ENCODE peak calls at places on chromosomes 13 and 19, in four cellular contexts. S is H54; J is stimulated activated CD4-positive, alpha-beta T cell treated with anti-CD3 and anti-CD28 coated beads, Interleukin-12 subunit alpha, Interleukin-12 subunit beta, amount 100 ng/mL, for 4 hours; H is CD4-positive, alpha-beta T cell. N is an unnamed sample.

GRCh38 chr13:109725297-109725696 is 61.1 kb downstream of the IRS2 start:
- DNase-seq in S (no peak), J (no peak), H (no peak), N (no peak)

GRCh38 chr13:57624565-57625435 is 6.7 kb upstream of the PCDH17 start:
- DNase-seq in S (peak), J (no peak), H (no peak), N (no peak)

GRCh38 chr13:83325454-83325853 is 556.8 kb downstream of the SLITRK1 start:
- DNase-seq in S (no peak), J (no peak), H (no peak), N (no peak)

GRCh38 chr19:40444181-40445005 is at the start of gene SERTAD3:
- DNase-seq in S (peak), J (peak), H (peak), N (peak)

GRCh38 chr19:33649919-33650305 is 28.2 kb downstream of the CHST8 start:
- DNase-seq in S (no peak), J (no peak), H (no peak), N (no peak)

GRCh38 chr13:110403315-110403714 is 96.2 kb downstream of the COL4A2 start:
- DNase-seq in S (no peak), J (no peak), H (no peak), N (no peak)

GRCh38 chr19:2552859-2553258 is 76.9 kb downstream of the GADD45B start:
- DNase-seq in S (peak), J (peak), H (no peak), N (no peak)

GRCh38 chr19:11963566-11964355 is 1.1 kb upstream of the ZNF763 start:
- DNase-seq in S (peak), J (peak), H (peak), N (peak)

GRCh38 chr13:21934309-21934708 is 263.4 kb downstream of the FGF9 start:
- DNase-seq in S (no peak), J (no peak), H (no peak), N (no peak)

GRCh38 chr13:20134732-20135131 is 26.1 kb downstream of the GJA3 start:
- DNase-seq in S (no peak), J (no peak), H (no peak), N (no peak)

GRCh38 chr19:36169084-36169760 is 17.0 kb upstream of the COX7A1 start:
- DNase-seq in S (no peak), J (no peak), H (no peak), N (no peak)

GRCh38 chr19:7789447-7789846 is 26.4 kb downstream of the CLEC4M start:
- DNase-seq in S (no peak), J (peak), H (peak), N (no peak)

GRCh38 chr13:27961227-27962085 is 7.7 kb downstream of the CDX2 start:
- DNase-seq in S (no peak), J (no peak), H (no peak), N (no peak)

GRCh38 chr19:4909172-4909896 is at the start of gene UHRF1:
- DNase-seq in S (peak), J (peak), H (peak), N (no peak)

GRCh38 chr13:69683921-69684663 is 423.5 kb upstream of the ATXN8OS start:
- DNase-seq in S (no peak), J (no peak), H (no peak), N (no peak)

GRCh38 chr13:44206429-44206828 is 167.2 kb upstream of the SERP2 start:
- DNase-seq in S (no peak), J (no peak), H (no peak), N (no peak)

GRCh38 chr13:25169951-25170553 is 2.0 kb downstream of the AMER2 start:
- DNase-seq in S (no peak), J (no peak), H (no peak), N (no peak)

GRCh38 chr13:93534181-93534700 is 307.6 kb downstream of the GPC6 start:
- DNase-seq in S (no peak), J (no peak), H (no peak), N (no peak)

GRCh38 chr19:1173160-1173844 is 766 bp downstream of the SBNO2 start:
- DNase-seq in S (no peak), J (no peak), H (no peak), N (peak)

GRCh38 chr13:35768126-35768525 is 291.6 kb upstream of the MAB21L1 start:
- DNase-seq in S (no peak), J (no peak), H (no peak), N (no peak)

GRCh38 chr19:1271528-1272422 is 2.6 kb downstream of the CIRBP start:
- DNase-seq in S (no peak), J (no peak), H (no peak), N (peak)

GRCh38 chr19:45079063-45079910 is at the start of gene GEMIN7:
- DNase-seq in S (peak), J (peak), H (peak), N (peak)

GRCh38 chr13:18996627-18997051 is 185.0 kb downstream of the TUBA3C start:
- DNase-seq in S (no peak), J (no peak), H (no peak), N (no peak)

GRCh38 chr13:48975101-48975925 is at the start of gene FNDC3A:
- DNase-seq in S (peak), J (no peak), H (peak), N (peak)

GRCh38 chr19:51294211-51294976 is 17.1 kb upstream of the IGLON5 start:
- DNase-seq in S (no peak), J (no peak), H (no peak), N (no peak)

GRCh38 chr19:30492581-30492980 is 120.4 kb downstream of the ZNF536 start:
- DNase-seq in S (no peak), J (no peak), H (no peak), N (no peak)

GRCh38 chr19:17775991-17776803 is 18.7 kb upstream of the B3GNT3 start:
- DNase-seq in S (no peak), J (no peak), H (no peak), N (no peak)

GRCh38 chr19:7427944-7428343 is 60.9 kb downstream of the PEX11G start:
- DNase-seq in S (no peak), J (no peak), H (no peak), N (no peak)

GRCh38 chr13:112072531-112073244 is 5.7 kb downstream of the SOX1 start:
- DNase-seq in S (no peak), J (no peak), H (no peak), N (no peak)

GRCh38 chr13:68927387-68928026 is 1180.1 kb upstream of the ATXN8OS start:
- DNase-seq in S (no peak), J (no peak), H (no peak), N (no peak)

GRCh38 chr19:39070888-39071287 is 13.3 kb upstream of the ACP7 start:
- DNase-seq in S (peak), J (no peak), H (no peak), N (no peak)

N was measured in gastrocnemius medialis.